ENCODE peak calls at places on chromosomes 11 and 22, in eight cellular contexts. One of them, this sample, is unnamed.
A peak's percentile ranks its signal among the peaks of the same experiment; 100 is the strongest.

GRCh38 chr11:126414615-126415014 is 59.1 kb downstream of the ST3GAL4 start:
- DNase-seq in activated CD4-positive, alpha-beta memory T cell treated with anti-CD3 and anti-CD28 coated beads for 36 hours: no peak
- DNase-seq in posterior cingulate gyrus: peak; percentile 29
- DNase-seq in adipocyte: no peak
- DNase-seq in kidney glomerular epithelial cell: no peak
- DNase-seq in stomach: no peak
- DNase-seq in OCI-LY7: no peak
- DNase-seq in NCI-H1105: no peak
- DNase-seq in this sample: no peak

GRCh38 chr22:44758354-44758969 is 6.1 kb downstream of the ARHGAP8 start:
- DNase-seq in NCI-H1105: no peak
- DNase-seq in activated CD4-positive, alpha-beta memory T cell treated with anti-CD3 and anti-CD28 coated beads for 36 hours: no peak
- DNase-seq in OCI-LY7: no peak
- DNase-seq in kidney glomerular epithelial cell: peak; percentile 51
- DNase-seq in stomach: no peak
- DNase-seq in adipocyte: peak; percentile 59
- DNase-seq in posterior cingulate gyrus: no peak
- DNase-seq in this sample: no peak

GRCh38 chr11:101920992-101921391 is 4.7 kb upstream of the ANGPTL5 start:
- DNase-seq in stomach: no peak
- DNase-seq in adipocyte: no peak
- DNase-seq in NCI-H1105: no peak
- DNase-seq in posterior cingulate gyrus: no peak
- DNase-seq in OCI-LY7: no peak
- DNase-seq in activated CD4-positive, alpha-beta memory T cell treated with anti-CD3 and anti-CD28 coated beads for 36 hours: no peak
- DNase-seq in kidney glomerular epithelial cell: no peak
- DNase-seq in this sample: no peak

GRCh38 chr11:113994077-113994954 is 19.4 kb downstream of the HTR3A start:
- DNase-seq in adipocyte: peak; percentile 64
- DNase-seq in OCI-LY7: peak; percentile 36
- DNase-seq in activated CD4-positive, alpha-beta memory T cell treated with anti-CD3 and anti-CD28 coated beads for 36 hours: peak; percentile 34
- DNase-seq in NCI-H1105: peak; percentile 19
- DNase-seq in kidney glomerular epithelial cell: no peak
- DNase-seq in posterior cingulate gyrus: peak; percentile 22
- DNase-seq in stomach: peak; percentile 36
- DNase-seq in this sample: no peak

GRCh38 chr11:108606495-108607160 is 13.1 kb upstream of the EXPH5 start:
- DNase-seq in OCI-LY7: no peak
- DNase-seq in NCI-H1105: no peak
- DNase-seq in kidney glomerular epithelial cell: peak; percentile 26
- DNase-seq in stomach: no peak
- DNase-seq in adipocyte: no peak
- DNase-seq in posterior cingulate gyrus: no peak
- DNase-seq in activated CD4-positive, alpha-beta memory T cell treated with anti-CD3 and anti-CD28 coated beads for 36 hours: no peak
- DNase-seq in this sample: no peak

GRCh38 chr11:36446135-36446534 is 63.9 kb downstream of the TRAF6 start:
- DNase-seq in activated CD4-positive, alpha-beta memory T cell treated with anti-CD3 and anti-CD28 coated beads for 36 hours: no peak
- DNase-seq in adipocyte: no peak
- DNase-seq in stomach: no peak
- DNase-seq in kidney glomerular epithelial cell: no peak
- DNase-seq in NCI-H1105: no peak
- DNase-seq in OCI-LY7: no peak
- DNase-seq in posterior cingulate gyrus: no peak
- DNase-seq in this sample: no peak

GRCh38 chr11:16820324-16821092 is 82.1 kb downstream of the C11orf58 start:
- DNase-seq in activated CD4-positive, alpha-beta memory T cell treated with anti-CD3 and anti-CD28 coated beads for 36 hours: peak; percentile 87
- DNase-seq in kidney glomerular epithelial cell: peak; percentile 52
- DNase-seq in stomach: peak; percentile 81
- DNase-seq in posterior cingulate gyrus: peak; percentile 60
- DNase-seq in adipocyte: peak; percentile 86
- DNase-seq in OCI-LY7: peak; percentile 70
- DNase-seq in NCI-H1105: peak; percentile 38
- DNase-seq in this sample: peak; percentile 55

GRCh38 chr11:60923800-60924109 is 505 bp upstream of the TMEM132A start:
- DNase-seq in kidney glomerular epithelial cell: no peak
- DNase-seq in activated CD4-positive, alpha-beta memory T cell treated with anti-CD3 and anti-CD28 coated beads for 36 hours: no peak
- DNase-seq in adipocyte: no peak
- DNase-seq in NCI-H1105: no peak
- DNase-seq in OCI-LY7: no peak
- DNase-seq in stomach: no peak
- DNase-seq in posterior cingulate gyrus: no peak
- DNase-seq in this sample: no peak

GRCh38 chr11:28983780-28984179 is 875.6 kb downstream of the METTL15 start:
- DNase-seq in kidney glomerular epithelial cell: no peak
- DNase-seq in NCI-H1105: no peak
- DNase-seq in posterior cingulate gyrus: no peak
- DNase-seq in adipocyte: no peak
- DNase-seq in stomach: no peak
- DNase-seq in activated CD4-positive, alpha-beta memory T cell treated with anti-CD3 and anti-CD28 coated beads for 36 hours: no peak
- DNase-seq in OCI-LY7: no peak
- DNase-seq in this sample: no peak

GRCh38 chr11:16001899-16002426 is 354.4 kb downstream of the SOX6 start:
- DNase-seq in posterior cingulate gyrus: no peak
- DNase-seq in stomach: peak; percentile 43
- DNase-seq in kidney glomerular epithelial cell: peak; percentile 46
- DNase-seq in adipocyte: peak; percentile 84
- DNase-seq in OCI-LY7: no peak
- DNase-seq in NCI-H1105: peak; percentile 90
- DNase-seq in activated CD4-positive, alpha-beta memory T cell treated with anti-CD3 and anti-CD28 coated beads for 36 hours: no peak
- DNase-seq in this sample: no peak

GRCh38 chr11:68020575-68020974 is 9.9 kb upstream of the NDUFS8 start:
- DNase-seq in stomach: peak; percentile 82
- DNase-seq in kidney glomerular epithelial cell: no peak
- DNase-seq in posterior cingulate gyrus: no peak
- DNase-seq in adipocyte: peak; percentile 47
- DNase-seq in NCI-H1105: no peak
- DNase-seq in OCI-LY7: peak; percentile 23
- DNase-seq in activated CD4-positive, alpha-beta memory T cell treated with anti-CD3 and anti-CD28 coated beads for 36 hours: no peak
- DNase-seq in this sample: no peak

GRCh38 chr11:117822522-117823033 is 2.0 kb downstream of the FXYD2 start:
- DNase-seq in kidney glomerular epithelial cell: no peak
- DNase-seq in NCI-H1105: no peak
- DNase-seq in adipocyte: no peak
- DNase-seq in OCI-LY7: no peak
- DNase-seq in stomach: no peak
- DNase-seq in posterior cingulate gyrus: no peak
- DNase-seq in activated CD4-positive, alpha-beta memory T cell treated with anti-CD3 and anti-CD28 coated beads for 36 hours: no peak
- DNase-seq in this sample: no peak

GRCh38 chr11:122817121-122817520 is 21.2 kb upstream of the CRTAM start:
- DNase-seq in activated CD4-positive, alpha-beta memory T cell treated with anti-CD3 and anti-CD28 coated beads for 36 hours: no peak
- DNase-seq in OCI-LY7: no peak
- DNase-seq in posterior cingulate gyrus: no peak
- DNase-seq in adipocyte: no peak
- DNase-seq in NCI-H1105: no peak
- DNase-seq in kidney glomerular epithelial cell: no peak
- DNase-seq in stomach: no peak
- DNase-seq in this sample: no peak

GRCh38 chr11:7004482-7004881 is 15.7 kb downstream of the ZNF214 start:
- DNase-seq in posterior cingulate gyrus: no peak
- DNase-seq in NCI-H1105: no peak
- DNase-seq in adipocyte: no peak
- DNase-seq in OCI-LY7: no peak
- DNase-seq in stomach: no peak
- DNase-seq in activated CD4-positive, alpha-beta memory T cell treated with anti-CD3 and anti-CD28 coated beads for 36 hours: no peak
- DNase-seq in kidney glomerular epithelial cell: no peak
- DNase-seq in this sample: no peak

GRCh38 chr11:117983163-117983475 is 3.1 kb upstream of the IL10RA start:
- DNase-seq in posterior cingulate gyrus: no peak
- DNase-seq in kidney glomerular epithelial cell: no peak
- DNase-seq in OCI-LY7: no peak
- DNase-seq in NCI-H1105: no peak
- DNase-seq in activated CD4-positive, alpha-beta memory T cell treated with anti-CD3 and anti-CD28 coated beads for 36 hours: no peak
- DNase-seq in adipocyte: no peak
- DNase-seq in stomach: no peak
- DNase-seq in this sample: no peak

GRCh38 chr11:64304032-64304315 is 1.4 kb upstream of the ESRRA start:
- DNase-seq in NCI-H1105: no peak
- DNase-seq in posterior cingulate gyrus: no peak
- DNase-seq in adipocyte: no peak
- DNase-seq in stomach: no peak
- DNase-seq in activated CD4-positive, alpha-beta memory T cell treated with anti-CD3 and anti-CD28 coated beads for 36 hours: no peak
- DNase-seq in kidney glomerular epithelial cell: no peak
- DNase-seq in OCI-LY7: no peak
- DNase-seq in this sample: no peak

GRCh38 chr11:7605544-7605943 is 67.8 kb downstream of the CYB5R2 start:
- DNase-seq in adipocyte: peak; percentile 39
- DNase-seq in OCI-LY7: no peak
- DNase-seq in posterior cingulate gyrus: no peak
- DNase-seq in activated CD4-positive, alpha-beta memory T cell treated with anti-CD3 and anti-CD28 coated beads for 36 hours: no peak
- DNase-seq in NCI-H1105: no peak
- DNase-seq in stomach: peak; percentile 48
- DNase-seq in kidney glomerular epithelial cell: peak; percentile 96
- DNase-seq in this sample: no peak

GRCh38 chr11:22567759-22568158 is 57.9 kb downstream of the FANCF start:
- DNase-seq in kidney glomerular epithelial cell: no peak
- DNase-seq in adipocyte: no peak
- DNase-seq in posterior cingulate gyrus: no peak
- DNase-seq in activated CD4-positive, alpha-beta memory T cell treated with anti-CD3 and anti-CD28 coated beads for 36 hours: no peak
- DNase-seq in NCI-H1105: no peak
- DNase-seq in OCI-LY7: no peak
- DNase-seq in stomach: no peak
- DNase-seq in this sample: no peak

GRCh38 chr11:119470316-119471266 is 47.6 kb upstream of the THY1 start:
- DNase-seq in posterior cingulate gyrus: no peak
- DNase-seq in adipocyte: peak; percentile 87
- DNase-seq in NCI-H1105: no peak
- DNase-seq in stomach: no peak
- DNase-seq in activated CD4-positive, alpha-beta memory T cell treated with anti-CD3 and anti-CD28 coated beads for 36 hours: no peak
- DNase-seq in OCI-LY7: no peak
- DNase-seq in kidney glomerular epithelial cell: no peak
- DNase-seq in this sample: no peak

GRCh38 chr11:101617735-101618332 is 34.0 kb upstream of the TRPC6 start:
- DNase-seq in activated CD4-positive, alpha-beta memory T cell treated with anti-CD3 and anti-CD28 coated beads for 36 hours: no peak
- DNase-seq in OCI-LY7: no peak
- DNase-seq in kidney glomerular epithelial cell: no peak
- DNase-seq in stomach: no peak
- DNase-seq in adipocyte: no peak
- DNase-seq in NCI-H1105: no peak
- DNase-seq in posterior cingulate gyrus: no peak
- DNase-seq in this sample: no peak